ENCODE peak calls at places on chromosomes 3 and 15, in four cellular contexts. M is mucosa of descending colon, Y is cardiac muscle cell, I is tibial nerve. E is an unnamed sample. For H3K4me1, the result is how much of the 10 kb centered on the place peaks cover.

GRCh38 chr15:94266000-94266399 is 34.6 kb downstream of the MCTP2 start:
- DNase-seq in I (no peak), Y (no peak), M (no peak), E (no peak)

GRCh38 chr15:40080104-40080503 is 28.6 kb downstream of the BMF start:
- DNase-seq in I (no peak), Y (no peak), M (no peak), E (no peak)

GRCh38 chr3:171183042-171183441 is 156.5 kb upstream of the SLC2A2 start:
- DNase-seq in Y (peak), M (no peak), I (no peak), E (peak)

GRCh38 chr15:96344120-96344705 is 13.7 kb downstream of the NR2F2 start:
- DNase-seq in I (no peak), Y (no peak), M (no peak), E (no peak)

GRCh38 chr3:171193693-171194092 is 167.2 kb upstream of the SLC2A2 start:
- DNase-seq in M (no peak), I (no peak), Y (no peak), E (no peak)

GRCh38 chr3:13638927-13639326 is 90.0 kb downstream of the FBLN2 start:
- DNase-seq in I (no peak), M (no peak), Y (no peak), E (no peak)

GRCh38 chr3:48039487-48040190 is 23.4 kb upstream of the MAP4 start:
- DNase-seq in I (no peak), Y (peak), M (no peak), E (peak)

GRCh38 chr3:29486087-29486486 is 205.2 kb downstream of the RBMS3 start:
- DNase-seq in I (no peak), M (no peak), Y (peak), E (no peak)

GRCh38 chr3:76871655-76872054 is 168.2 kb upstream of the ROBO2 start:
- DNase-seq in I (no peak), M (no peak), Y (no peak), E (no peak)

GRCh38 chr15:77527831-77528231 is 104.9 kb downstream of the LINGO1 start:
- DNase-seq in Y (no peak), I (no peak), M (no peak), E (no peak)

GRCh38 chr15:67820992-67821783 is 4.1 kb upstream of the SKOR1 start:
- DNase-seq in M (peak), I (no peak), Y (peak), E (no peak)

GRCh38 chr15:80695911-80696651 is 971 bp downstream of the ABHD17C start:
- DNase-seq in I (no peak), M (peak), Y (peak), E (peak)

GRCh38 chr15:63044645-63045437 is 2.3 kb downstream of the TPM1 start:
- DNase-seq in Y (no peak), I (no peak), M (no peak), E (no peak)

GRCh38 chr15:78049691-78050440 is 27.6 kb downstream of the TBC1D2B start:
- DNase-seq in I (no peak), M (no peak), Y (peak), E (peak)

GRCh38 chr15:22979069-22979698 is 984 bp downstream of the CYFIP1 start:
- DNase-seq in M (peak), I (no peak), Y (peak), E (peak)

GRCh38 chr3:138943724-138944131 is 3.2 kb downstream of the FOXL2 start:
- DNase-seq in I (no peak), M (no peak), Y (peak), E (no peak)

DNA sequence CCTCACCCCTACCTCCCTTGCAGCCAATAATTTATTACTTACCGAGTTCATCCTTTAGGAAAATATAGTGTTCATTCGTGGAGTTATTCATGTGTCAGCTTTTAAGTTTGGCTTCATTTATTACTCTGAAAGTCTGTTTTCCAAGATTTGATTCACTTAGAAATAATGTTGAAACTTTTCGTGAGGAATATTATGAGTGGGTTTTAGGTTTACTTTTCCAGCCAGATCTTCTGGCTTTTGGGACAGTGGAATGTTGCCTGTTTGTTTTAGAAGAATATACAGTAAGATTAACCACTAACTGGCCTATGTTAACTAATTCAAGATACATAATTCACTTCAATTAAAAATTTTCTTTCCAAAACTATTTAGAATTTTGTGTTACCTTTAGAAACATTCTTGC is 160.9 kb upstream of the CGNL1 start:
- DNase-seq in Y (no peak), I (no peak), M (no peak), E (no peak)
- H3K4me1 ChIP-seq in Y (under half), I (half or more), M (under half), E (under half)

DNA sequence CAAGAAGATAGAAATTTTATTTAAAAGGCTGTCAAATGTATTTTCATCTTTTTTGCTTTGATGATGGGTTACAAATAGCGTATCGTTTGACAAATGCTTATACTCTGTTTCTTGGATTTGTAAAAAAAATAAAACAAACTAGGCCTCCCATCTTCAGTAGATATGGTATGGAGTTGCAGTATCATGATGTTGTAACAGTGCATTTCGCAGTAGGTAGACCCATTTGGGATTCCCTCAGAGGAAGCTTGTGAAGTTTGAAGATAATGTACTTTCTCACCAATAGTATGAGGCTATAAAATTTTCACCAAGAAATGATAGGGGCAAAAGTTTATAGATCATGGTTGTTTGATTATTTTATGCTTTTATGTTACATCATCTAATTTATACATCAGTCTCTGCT is 10.7 kb downstream of the MBNL1 start:
- DNase-seq in Y (no peak), M (no peak), I (no peak), E (no peak)
- H3K4me1 ChIP-seq in Y (half or more), M (under half), I (half or more), E (under half)

DNA sequence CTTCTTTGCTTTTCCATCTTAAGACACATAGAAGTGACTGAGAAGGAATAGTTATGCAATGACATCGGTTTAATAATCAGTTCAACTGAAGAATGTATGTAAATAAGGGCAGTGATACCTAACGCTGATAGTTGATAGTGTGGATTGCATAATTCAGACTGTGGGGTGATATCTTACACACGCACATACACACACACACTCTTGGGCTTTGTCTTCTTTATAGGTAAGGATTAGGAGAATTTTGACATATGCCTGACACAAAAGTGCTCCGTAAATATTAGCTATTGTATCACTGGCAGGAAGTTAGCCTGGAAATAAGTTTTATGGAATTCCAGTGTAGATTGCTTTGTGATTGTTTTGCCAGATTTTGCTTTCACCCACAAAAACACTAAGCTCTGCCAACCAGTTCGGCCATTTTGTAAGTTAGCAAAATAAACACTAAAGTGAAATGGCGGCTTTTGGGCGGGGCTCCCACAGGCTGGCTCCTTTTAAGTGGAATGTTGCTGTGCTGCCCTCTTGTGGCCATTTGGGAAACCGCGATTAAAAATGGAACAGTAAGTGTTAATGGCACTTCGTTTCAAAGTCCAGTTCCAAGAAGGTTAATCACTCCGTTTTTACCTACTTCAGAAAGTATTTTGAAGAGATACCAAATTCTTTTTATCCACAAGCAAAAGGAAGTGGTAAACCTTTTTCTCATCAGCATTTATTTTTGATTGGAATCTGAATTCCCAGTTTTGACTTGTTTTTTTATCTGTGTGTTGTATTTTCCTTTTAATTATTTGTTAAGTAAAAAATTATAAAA is 17.7 kb downstream of the CHD2 start:
- DNase-seq in I (peak), Y (peak), M (peak), E (peak)
- H3K4me1 ChIP-seq in I (half or more), Y (under half), M (half or more), E (under half)

GRCh38 chr3:9746330-9746729 is 3.4 kb upstream of the OGG1 start:
- DNase-seq in I (no peak), Y (peak), M (no peak), E (no peak)
- H3K4me1 ChIP-seq in I (under half), Y (under half), M (under half), E (under half)

GRCh38 chr15:60397772-60398445 is at the start of gene ANXA2:
- DNase-seq in M (peak), Y (peak), I (peak), E (peak)

GRCh38 chr15:60399246-60399915 is 1.6 kb upstream of the ANXA2 start:
- DNase-seq in M (peak), Y (no peak), I (no peak), E (no peak)

GRCh38 chr15:60396964-60397771 is 618 bp downstream of the ANXA2 start:
- DNase-seq in Y (peak), I (peak), M (peak), E (peak)

GRCh38 chr15:60400957-60401356 is 3.2 kb upstream of the ANXA2 start:
- DNase-seq in I (no peak), Y (no peak), M (no peak), E (no peak)

DNA sequence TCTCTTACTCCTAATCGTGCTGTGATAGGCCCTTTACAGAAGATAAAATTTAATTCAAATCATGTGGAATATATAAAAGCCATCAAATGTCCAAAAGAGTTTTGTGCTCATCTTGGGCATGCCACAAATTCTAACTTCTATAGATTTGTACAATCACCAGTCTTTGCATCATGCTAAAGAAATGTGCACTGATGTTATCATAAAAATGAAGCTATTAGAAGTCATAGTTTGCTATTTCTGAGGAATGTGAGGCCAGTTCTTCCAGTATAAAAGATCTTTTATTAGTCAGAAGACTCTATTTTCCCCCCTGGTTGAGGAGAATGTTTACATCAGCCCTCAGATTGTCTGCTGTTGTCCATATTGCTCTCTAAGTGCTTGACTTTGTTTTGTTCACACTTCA is 2.1 kb upstream of the ANXA2 start:
- DNase-seq in M (no peak), Y (peak), I (no peak), E (no peak)
- H3K4me1 ChIP-seq in M (under half), Y (under half), I (half or more), E (under half)

GRCh38 chr3:42191443-42191747 is 74.6 kb downstream of the CCK start:
- DNase-seq in I (no peak), M (no peak), Y (no peak), E (no peak)
- H3K4me1 ChIP-seq in I (under half), M (under half), Y (under half), E (under half)

GRCh38 chr3:45548724-45549123 is 45.8 kb upstream of the LIMD1 start:
- DNase-seq in M (no peak), I (no peak), Y (no peak), E (no peak)
- H3K4me1 ChIP-seq in M (under half), I (half or more), Y (under half), E (under half)

GRCh38 chr3:134357261-134357913 is 16.9 kb downstream of the AMOTL2 start:
- DNase-seq in Y (no peak), M (peak), I (no peak), E (no peak)
- H3K4me1 ChIP-seq in Y (under half), M (under half), I (half or more), E (under half)

DNA sequence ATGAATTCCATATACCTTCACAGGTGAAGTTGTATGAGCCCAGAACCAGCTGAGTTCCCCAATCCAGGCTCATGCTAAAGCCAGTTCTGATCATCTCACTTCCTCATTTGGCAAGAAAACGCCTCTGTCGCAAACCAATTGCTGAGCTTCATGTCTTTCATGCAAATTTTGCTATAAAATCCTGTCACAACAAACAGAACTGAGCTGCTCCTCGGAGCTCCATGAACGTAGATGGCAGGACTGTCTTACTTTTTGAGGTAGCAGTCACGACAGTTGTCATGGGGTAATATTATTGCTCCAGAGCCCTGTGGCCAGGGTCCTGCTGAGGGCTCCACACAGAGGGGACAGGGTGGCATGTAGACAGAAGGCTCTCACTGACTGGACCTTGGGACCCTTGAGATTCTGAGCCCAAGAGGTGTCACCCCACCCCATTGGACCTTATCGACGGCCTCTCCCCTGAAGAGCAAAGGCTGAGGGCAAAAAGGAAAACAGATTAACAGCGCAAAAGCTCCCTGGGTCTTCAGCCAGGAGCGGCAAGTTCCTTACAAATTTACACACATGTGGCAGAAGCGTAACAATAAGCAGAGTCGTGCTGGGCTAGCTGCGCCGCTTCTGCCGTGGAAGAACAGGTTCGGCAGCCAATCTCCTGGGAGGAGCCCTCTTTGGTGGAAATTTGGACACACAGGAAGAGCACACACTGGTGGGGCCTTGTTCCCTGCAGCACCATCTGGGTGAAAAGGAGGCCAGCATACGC is 249.2 kb downstream of the OPA1 start:
- DNase-seq in M (no peak), Y (no peak), I (no peak), E (peak)
- H3K4me1 ChIP-seq in M (under half), Y (under half), I (under half), E (under half)

E was measured in small intestine.